ENCODE peak calls at places on chromosome X, in ten cellular contexts. C is H9; Y is CD4-positive, alpha-beta memory T cell; U is AG04450; H is IMR-90; Z is NT2/D1; M is brain microvascular endothelial cell; J is colonic mucosa; W is cardiac muscle cell; N is Panc1. R is an unnamed sample. For H3K27me3, the result is how much of the 10 kb centered on the place peaks cover.

GRCh38 chrX:115713465-115713864 is 152.5 kb downstream of the PLS3 start:
- DNase-seq in C (no peak), Y (no peak), U (no peak), H (no peak), Z (no peak), M (no peak), J (no peak), W (no peak), N (no peak), R (no peak)

GRCh38 chrX:106802063-106802387 is 448 bp upstream of the TBC1D8B start:
- DNase-seq in C (no peak), Y (no peak), U (no peak), H (no peak), Z (no peak), M (no peak), J (no peak), W (peak), N (peak), R (no peak)

GRCh38 chrX:121389976-121390709 is 342.7 kb downstream of the GLUD2 start:
- DNase-seq in C (no peak), Y (no peak), U (no peak), H (no peak), Z (no peak), M (no peak), J (peak), W (no peak), N (peak), R (no peak)

GRCh38 chrX:50448565-50448964 is 22.1 kb downstream of the DGKK start:
- DNase-seq in C (no peak), Y (no peak), U (no peak), H (peak), Z (no peak), M (no peak), J (peak), W (no peak), N (no peak), R (peak)

GRCh38 chrX:131441033-131441432 is 102.8 kb upstream of the OR13H1 start:
- DNase-seq in C (no peak), Y (no peak), U (no peak), H (no peak), Z (no peak), M (no peak), J (no peak), W (no peak), N (no peak), R (no peak)

GRCh38 chrX:65932173-65933084 is 107.5 kb downstream of the VSIG4 start:
- DNase-seq in C (no peak), Y (no peak), U (no peak), H (no peak), Z (no peak), M (no peak), J (peak), W (no peak), N (no peak), R (peak)

GRCh38 chrX:135453381-135453780 is 31.6 kb downstream of the SMIM10L2A start:
- DNase-seq in C (peak), Y (no peak), U (no peak), H (no peak), Z (no peak), M (no peak), J (no peak), W (no peak), N (no peak), R (no peak)

GRCh38 chrX:37060999-37061398 is 52.8 kb downstream of the FAM47C start:
- DNase-seq in C (peak), Y (no peak), U (peak), H (peak), Z (peak), M (peak), J (no peak), W (peak), N (peak), R (peak)

GRCh38 chrX:133461226-133461625 is 45.9 kb upstream of the GPC4 start:
- DNase-seq in C (no peak), Y (no peak), U (no peak), H (no peak), Z (no peak), M (no peak), J (no peak), W (no peak), N (no peak), R (no peak)

GRCh38 chrX:96685205-96686099 is 810 bp downstream of the DIAPH2 start:
- DNase-seq in C (peak), Y (peak), U (no peak), H (peak), Z (no peak), M (peak), J (peak), W (peak), N (no peak), R (no peak)

GRCh38 chrX:46991664-46992063 is 79.4 kb downstream of the JADE3 start:
- DNase-seq in C (no peak), Y (no peak), U (no peak), H (no peak), Z (peak), M (no peak), J (no peak), W (no peak), N (no peak), R (no peak)

GRCh38 chrX:133366735-133367134 is 48.6 kb downstream of the GPC4 start:
- DNase-seq in C (no peak), Y (no peak), U (no peak), H (no peak), Z (no peak), M (no peak), J (no peak), W (no peak), N (no peak), R (no peak)

GRCh38 chrX:22366166-22366702 is 93.5 kb downstream of the CBLL2 start:
- DNase-seq in C (no peak), Y (no peak), U (no peak), H (peak), Z (no peak), M (no peak), J (no peak), W (no peak), N (no peak), R (no peak)

GRCh38 chrX:118475903-118476302 is 19.7 kb upstream of the DOCK11 start:
- DNase-seq in C (no peak), Y (no peak), U (no peak), H (no peak), Z (no peak), M (no peak), J (no peak), W (no peak), N (no peak), R (no peak)

GRCh38 chrX:26253526-26253925 is 37.6 kb downstream of the MAGEB5 start:
- DNase-seq in C (no peak), Y (no peak), U (no peak), H (no peak), Z (no peak), M (no peak), J (no peak), W (no peak), N (no peak), R (no peak)

GRCh38 chrX:120468825-120469525 is at the start of gene LAMP2:
- DNase-seq in C (peak), Y (peak), U (peak), H (peak), Z (peak), M (peak), J (peak), W (peak), N (peak), R (peak)

GRCh38 chrX:2385224-2385623 is 115.6 kb downstream of the DHRSX start:
- DNase-seq in C (no peak), Y (no peak), U (peak), H (peak), Z (no peak), M (peak), J (no peak), W (no peak), N (no peak), R (peak)

GRCh38 chrX:40465735-40466551 is 114.8 kb upstream of the ATP6AP2 start:
- DNase-seq in C (no peak), Y (no peak), U (no peak), H (no peak), Z (no peak), M (no peak), J (no peak), W (no peak), N (no peak), R (no peak)

GRCh38 chrX:14936561-14936960 is 63.3 kb downstream of the MOSPD2 start:
- DNase-seq in C (no peak), Y (no peak), U (peak), H (peak), Z (no peak), M (peak), J (no peak), W (no peak), N (no peak), R (no peak)

GRCh38 chrX:104565791-104566687 is at the start of gene IL1RAPL2:
- DNase-seq in C (peak), Y (no peak), U (no peak), H (no peak), Z (peak), M (no peak), J (peak), W (peak), N (no peak), R (no peak)

GRCh38 chrX:104568304-104568915 is 2.4 kb downstream of the IL1RAPL2 start:
- DNase-seq in C (no peak), Y (no peak), U (no peak), H (no peak), Z (no peak), M (no peak), J (no peak), W (peak), N (no peak), R (no peak)

GRCh38 chrX:104566921-104567501 is 1.0 kb downstream of the IL1RAPL2 start:
- DNase-seq in C (peak), Y (no peak), U (no peak), H (no peak), Z (no peak), M (no peak), J (no peak), W (peak), N (no peak), R (no peak)

GRCh38 chrX:104564921-104565703 is 887 bp upstream of the IL1RAPL2 start:
- DNase-seq in C (peak), Y (no peak), U (no peak), H (no peak), Z (no peak), M (no peak), J (no peak), W (no peak), N (no peak), R (no peak)

DNA sequence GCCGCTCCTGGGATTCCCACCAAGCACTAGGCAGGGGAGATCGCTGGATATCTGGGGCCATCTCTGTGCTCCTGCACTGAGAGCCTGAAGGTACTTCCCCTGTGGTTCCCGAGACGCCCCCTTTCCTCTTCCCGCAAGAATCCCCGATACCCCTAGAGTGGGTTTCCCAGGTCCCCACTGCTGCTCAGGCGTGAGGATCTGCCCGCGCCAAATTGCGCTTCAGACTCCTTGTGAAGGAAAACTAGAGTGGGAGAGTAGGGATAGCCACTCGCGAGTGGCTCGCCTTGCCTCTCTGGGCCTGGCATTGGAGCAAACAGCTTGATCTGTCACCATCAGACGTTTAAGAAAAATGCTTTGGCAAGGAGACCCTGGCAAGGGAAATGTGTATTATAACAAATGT is 1.5 kb downstream of the IL1RAPL2 start:
- DNase-seq in C (no peak), Y (no peak), U (no peak), H (no peak), Z (no peak), M (no peak), J (no peak), W (no peak), N (no peak), R (no peak)
- H3K27me3 ChIP-seq in C (under half), Y (under half), U (under half), H (under half), Z (half or more), M (under half), J (under half), W (half or more), N (under half), R (under half)

GRCh38 chrX:111892375-111892774 is 16.4 kb downstream of the TRPC5OS start:
- DNase-seq in C (no peak), Y (no peak), U (no peak), H (no peak), Z (no peak), M (no peak), J (no peak), W (no peak), N (no peak), R (no peak)

GRCh38 chrX:111896148-111896547 is 20.2 kb downstream of the TRPC5OS start:
- DNase-seq in C (no peak), Y (no peak), U (no peak), H (no peak), Z (no peak), M (no peak), J (no peak), W (no peak), N (no peak), R (no peak)
- H3K27me3 ChIP-seq in C (under half), Y (under half), U (under half), H (under half), Z (under half), M (under half), J (under half), W (under half), N (under half), R (under half)

DNA sequence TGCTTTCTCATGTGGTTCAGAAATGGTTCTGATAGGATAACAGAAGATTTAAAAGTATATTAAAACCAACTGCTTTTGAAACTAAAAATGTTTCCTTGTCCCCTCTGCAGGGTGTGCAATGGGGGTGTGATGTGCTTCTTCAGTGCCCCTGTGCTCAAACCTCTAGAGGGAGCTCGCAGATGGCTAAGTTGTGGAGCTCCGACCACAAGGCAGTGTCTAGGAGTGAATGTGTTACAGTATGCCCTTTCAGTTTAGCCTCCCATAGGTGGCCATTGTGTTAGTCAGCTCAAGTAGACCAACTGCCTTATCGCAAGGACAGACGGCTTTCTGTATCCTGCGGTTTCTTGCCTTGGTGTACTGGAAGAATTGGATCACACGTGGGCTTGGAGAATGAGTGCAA is 130.5 kb downstream of the TENT5D start:
- DNase-seq in C (peak), Y (no peak), U (no peak), H (no peak), Z (peak), M (no peak), J (no peak), W (peak), N (no peak), R (no peak)
- H3K27me3 ChIP-seq in C (under half), Y (under half), U (under half), H (under half), Z (under half), M (under half), J (under half), W (under half), N (under half), R (under half)

GRCh38 chrX:140318306-140318705 is 186.6 kb downstream of the SOX3 start:
- DNase-seq in C (no peak), Y (no peak), U (no peak), H (no peak), Z (no peak), M (no peak), J (no peak), W (no peak), N (no peak), R (no peak)

DNA sequence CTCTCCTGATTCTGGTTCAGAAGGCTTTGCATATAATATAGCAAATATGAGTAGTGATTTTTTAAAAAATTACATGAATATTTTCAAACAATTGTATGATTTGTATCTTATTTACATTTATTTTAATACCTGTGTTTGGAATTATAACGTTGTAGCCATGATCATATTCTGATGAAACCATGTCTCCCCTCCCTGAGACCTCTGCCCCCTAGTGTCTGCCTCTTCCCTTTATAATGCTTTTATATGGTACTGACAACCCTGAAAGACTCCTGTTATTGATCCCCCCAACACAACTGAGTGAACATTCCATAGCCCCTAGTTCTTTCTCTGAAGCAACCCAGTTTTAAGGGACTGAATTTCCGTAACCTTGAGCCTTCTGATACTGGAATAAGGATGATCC is 187.4 kb downstream of the SOX3 start:
- DNase-seq in C (no peak), Y (no peak), U (no peak), H (no peak), Z (no peak), M (no peak), J (no peak), W (no peak), N (no peak), R (no peak)
- H3K27me3 ChIP-seq in C (under half), Y (under half), U (under half), H (under half), Z (under half), M (under half), J (under half), W (under half), N (under half), R (under half)

DNA sequence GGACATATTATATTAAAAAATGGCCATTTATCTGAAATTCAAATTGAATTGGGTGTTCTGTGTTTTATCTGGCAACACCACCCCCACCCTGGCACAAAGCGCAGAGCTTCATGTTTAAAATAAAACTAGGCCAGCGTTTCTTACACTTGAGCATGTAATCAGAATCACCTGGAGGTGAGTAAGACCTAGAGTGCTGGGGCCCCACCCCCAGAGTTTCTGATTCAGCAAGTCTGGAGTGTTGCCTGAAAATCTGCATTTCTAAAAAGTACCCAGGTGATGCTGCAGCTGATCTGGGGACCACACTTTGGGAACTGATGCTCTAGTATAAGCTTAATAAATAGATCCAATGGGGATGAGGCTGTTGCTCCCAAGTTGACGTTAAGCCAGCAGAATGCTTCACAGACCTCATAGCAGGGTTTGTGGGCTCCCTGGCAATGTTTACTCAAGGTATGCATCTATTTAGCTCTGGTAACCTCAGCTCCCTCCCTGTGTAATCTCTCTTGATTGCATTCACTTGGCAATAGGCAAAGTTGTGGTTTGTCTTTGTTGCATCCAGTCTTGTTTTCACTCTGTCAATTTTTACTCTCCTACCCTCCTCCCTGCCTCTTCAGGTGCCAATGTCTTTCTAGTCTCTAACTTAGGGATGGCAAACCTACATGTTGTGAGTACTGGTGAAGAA is 99.8 kb upstream of the TEX13D start:
- DNase-seq in C (no peak), Y (no peak), U (no peak), H (no peak), Z (no peak), M (no peak), J (no peak), W (no peak), N (no peak), R (no peak)
- H3K27me3 ChIP-seq in C (under half), Y (under half), U (under half), H (under half), Z (under half), M (under half), J (under half), W (under half), N (under half), R (under half)

DNA sequence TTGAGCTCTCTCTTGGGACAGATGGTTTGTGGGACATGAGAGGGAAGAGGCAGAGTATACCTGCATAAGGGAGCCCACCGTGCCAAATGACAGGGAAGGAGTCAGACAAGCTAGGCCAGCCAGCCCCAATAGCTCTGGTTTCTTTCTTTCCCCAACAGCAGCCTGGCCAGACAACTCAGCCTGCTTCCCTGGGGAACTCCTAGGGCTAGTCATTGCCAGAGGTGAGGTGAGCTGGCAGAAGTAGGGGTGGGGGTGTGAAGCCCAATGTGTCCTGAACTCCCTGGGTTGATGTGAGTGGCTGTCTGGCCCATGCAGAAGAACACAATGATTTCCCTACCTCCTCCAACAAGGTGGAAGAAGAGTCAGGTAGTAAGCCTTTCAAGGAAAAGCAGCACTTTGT is 135.5 kb downstream of the AMMECR1 start:
- DNase-seq in C (no peak), Y (no peak), U (no peak), H (peak), Z (no peak), M (no peak), J (no peak), W (no peak), N (no peak), R (no peak)
- H3K27me3 ChIP-seq in C (under half), Y (under half), U (under half), H (under half), Z (under half), M (under half), J (under half), W (under half), N (under half), R (under half)

GRCh38 chrX:964831-965416 is 247.5 kb downstream of the CRLF2 start:
- DNase-seq in C (no peak), Y (no peak), U (no peak), H (no peak), Z (no peak), M (no peak), J (no peak), W (no peak), N (no peak), R (no peak)
- H3K27me3 ChIP-seq in C (under half), Y (under half), U (under half), H (under half), Z (under half), M (under half), J (under half), W (under half), N (under half), R (under half)

DNA sequence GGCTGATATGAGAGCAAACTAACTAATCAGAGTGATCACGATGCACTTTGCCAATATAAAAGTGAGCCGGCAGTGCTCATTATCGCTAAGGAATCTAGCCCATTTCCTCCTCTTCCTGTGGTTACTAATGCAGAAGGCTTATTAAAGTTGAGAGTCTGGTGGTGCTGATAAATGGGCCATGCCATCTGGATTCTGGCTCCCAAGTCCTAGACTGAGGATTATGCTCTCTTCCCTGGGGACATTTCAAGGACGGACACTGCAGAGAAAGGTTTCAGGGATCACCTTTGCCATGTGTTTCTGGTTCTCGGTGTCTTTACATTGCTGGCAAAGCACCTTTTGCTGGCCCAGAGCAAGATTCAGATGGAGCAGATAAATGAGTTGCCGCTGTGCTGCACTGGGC is 85.3 kb downstream of the RTL5 start:
- DNase-seq in C (no peak), Y (peak), U (no peak), H (no peak), Z (no peak), M (no peak), J (no peak), W (no peak), N (no peak), R (no peak)
- H3K27me3 ChIP-seq in C (under half), Y (under half), U (under half), H (half or more), Z (under half), M (under half), J (under half), W (under half), N (under half), R (under half)